ENCODE peak calls at places on chromosomes 12 and 14, in six cellular contexts. L, X, M, Z, U and J are unnamed samples.

GRCh38 chr12:89863332-89863938 is 154.8 kb upstream of the ATP2B1 start:
- DNase-seq in L (no peak), X (no peak), M (no peak), Z (no peak), U (no peak), J (no peak)

GRCh38 chr12:64172143-64172970 is 49.7 kb downstream of the KICS2 start:
- DNase-seq in L (no peak), X (no peak), M (no peak), Z (no peak), U (no peak), J (no peak)

GRCh38 chr12:53560386-53560785 is 53.1 kb upstream of the NPFF start:
- DNase-seq in L (no peak), X (no peak), M (peak), Z (no peak), U (no peak), J (no peak)

GRCh38 chr14:57889245-57889644 is 23.4 kb upstream of the SLC35F4 start:
- DNase-seq in L (peak), X (peak), M (peak), Z (peak), U (peak), J (no peak)

GRCh38 chr12:57845478-57846284 is 848 bp downstream of the CTDSP2 start:
- DNase-seq in L (peak), X (peak), M (peak), Z (peak), U (peak), J (no peak)

GRCh38 chr12:4214912-4215861 is 58.4 kb upstream of the CCND2 start:
- DNase-seq in L (no peak), X (peak), M (peak), Z (peak), U (peak), J (no peak)

GRCh38 chr12:90842477-90842876 is 112.5 kb downstream of the CCER1 start:
- DNase-seq in L (no peak), X (no peak), M (no peak), Z (no peak), U (no peak), J (peak)

GRCh38 chr14:37081220-37081619 is 91.2 kb downstream of the SLC25A21 start:
- DNase-seq in L (no peak), X (no peak), M (no peak), Z (no peak), U (no peak), J (no peak)

GRCh38 chr12:59084758-59085383 is 164.6 kb upstream of the LRIG3 start:
- DNase-seq in L (peak), X (no peak), M (no peak), Z (no peak), U (no peak), J (no peak)

GRCh38 chr14:33342299-33342974 is 403.8 kb downstream of the NPAS3 start:
- DNase-seq in L (no peak), X (no peak), M (no peak), Z (no peak), U (no peak), J (no peak)

GRCh38 chr12:17609152-17609551 is 480.8 kb downstream of the RERGL start:
- DNase-seq in L (no peak), X (no peak), M (no peak), Z (no peak), U (no peak), J (no peak)

GRCh38 chr14:102035914-102036313 is 50.9 kb downstream of the HSP90AA1 start:
- DNase-seq in L (no peak), X (no peak), M (no peak), Z (no peak), U (no peak), J (no peak)

GRCh38 chr12:10186299-10186698 is 7.5 kb downstream of the TMEM52B start:
- DNase-seq in L (no peak), X (peak), M (no peak), Z (peak), U (peak), J (no peak)

GRCh38 chr12:105672576-105672975 is 342.1 kb downstream of the C12orf75 start:
- DNase-seq in L (peak), X (peak), M (peak), Z (peak), U (peak), J (no peak)

GRCh38 chr12:51846911-51847829 is 1.3 kb downstream of the FIGNL2 start:
- DNase-seq in L (peak), X (peak), M (no peak), Z (no peak), U (peak), J (peak)

GRCh38 chr12:65277994-65278575 is 398 bp upstream of the MSRB3 start:
- DNase-seq in L (no peak), X (no peak), M (no peak), Z (no peak), U (no peak), J (no peak)

GRCh38 chr12:82758743-82759142 is 72.0 kb downstream of the TMTC2 start:
- DNase-seq in L (no peak), X (no peak), M (no peak), Z (no peak), U (no peak), J (no peak)

GRCh38 chr12:119179335-119180021 is 747 bp downstream of the HSPB8 start:
- DNase-seq in L (peak), X (peak), M (peak), Z (no peak), U (no peak), J (no peak)

GRCh38 chr14:31346097-31346496 is 74.3 kb downstream of the HEATR5A start:
- DNase-seq in L (no peak), X (no peak), M (no peak), Z (no peak), U (no peak), J (no peak)

GRCh38 chr14:87916103-87916885 is 76.7 kb downstream of the GALC start:
- DNase-seq in L (no peak), X (no peak), M (no peak), Z (no peak), U (no peak), J (no peak)

GRCh38 chr12:130484221-130484620 is 146.5 kb downstream of the PIWIL1 start:
- DNase-seq in L (no peak), X (no peak), M (no peak), Z (no peak), U (no peak), J (no peak)

GRCh38 chr12:40515041-40515825 is 177.0 kb upstream of the CNTN1 start:
- DNase-seq in L (no peak), X (no peak), M (peak), Z (no peak), U (no peak), J (no peak)

DNA sequence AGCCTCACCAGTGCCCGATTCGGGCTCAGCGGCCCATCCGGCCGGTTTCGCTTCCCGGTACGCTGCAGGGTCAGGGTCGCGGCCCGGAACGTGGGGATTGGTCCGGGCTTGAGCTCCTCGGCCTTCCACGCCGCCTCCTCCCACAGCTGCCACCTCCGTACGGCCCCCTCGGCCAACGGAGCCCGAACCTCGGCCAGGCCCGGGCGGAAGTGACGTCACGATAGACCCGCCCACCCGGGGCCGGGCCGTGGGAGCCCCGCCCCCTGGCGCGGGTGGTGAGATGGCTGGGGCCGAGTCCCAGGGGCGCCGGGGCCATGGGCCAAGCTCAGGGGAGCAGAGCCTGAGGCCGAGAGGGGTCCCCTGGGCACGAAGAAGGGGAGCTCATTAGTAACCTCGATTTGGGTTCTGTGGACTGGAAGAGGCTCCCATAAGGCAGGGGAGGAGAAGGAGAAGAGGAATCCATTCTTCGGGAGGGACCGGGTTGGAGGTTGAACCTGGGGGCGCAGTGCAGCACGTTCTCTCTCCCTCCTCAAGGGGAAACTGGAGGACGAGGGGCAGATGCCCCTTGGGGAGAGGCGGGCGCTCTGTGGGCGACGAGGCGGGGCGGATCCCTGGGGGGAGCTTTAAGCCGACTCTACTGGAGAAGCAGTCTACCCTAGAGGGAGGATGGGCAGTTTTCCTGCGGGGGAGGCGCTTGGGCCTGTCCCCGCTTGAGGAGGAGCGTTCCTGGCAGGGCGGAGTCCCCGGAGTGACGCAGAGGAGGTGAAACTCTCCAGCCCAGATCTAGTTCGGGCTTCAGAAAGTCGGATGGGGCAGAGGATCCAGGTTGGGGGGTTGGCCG is at the start of gene MLF2:
- DNase-seq in L (peak), X (peak), M (peak), Z (peak), U (peak), J (peak)
- TF ChIP-seq CTCF in L (peak), X (peak), M (no peak), Z (no peak), U (no peak), J (peak)

GRCh38 chr12:128823916-128824839 is at the start of gene SLC15A4:
- DNase-seq in L (peak), X (peak), M (peak), Z (peak), U (peak), J (peak)
- TF ChIP-seq CTCF in L (no peak), X (no peak), M (peak), Z (peak), U (peak), J (no peak)

DNA sequence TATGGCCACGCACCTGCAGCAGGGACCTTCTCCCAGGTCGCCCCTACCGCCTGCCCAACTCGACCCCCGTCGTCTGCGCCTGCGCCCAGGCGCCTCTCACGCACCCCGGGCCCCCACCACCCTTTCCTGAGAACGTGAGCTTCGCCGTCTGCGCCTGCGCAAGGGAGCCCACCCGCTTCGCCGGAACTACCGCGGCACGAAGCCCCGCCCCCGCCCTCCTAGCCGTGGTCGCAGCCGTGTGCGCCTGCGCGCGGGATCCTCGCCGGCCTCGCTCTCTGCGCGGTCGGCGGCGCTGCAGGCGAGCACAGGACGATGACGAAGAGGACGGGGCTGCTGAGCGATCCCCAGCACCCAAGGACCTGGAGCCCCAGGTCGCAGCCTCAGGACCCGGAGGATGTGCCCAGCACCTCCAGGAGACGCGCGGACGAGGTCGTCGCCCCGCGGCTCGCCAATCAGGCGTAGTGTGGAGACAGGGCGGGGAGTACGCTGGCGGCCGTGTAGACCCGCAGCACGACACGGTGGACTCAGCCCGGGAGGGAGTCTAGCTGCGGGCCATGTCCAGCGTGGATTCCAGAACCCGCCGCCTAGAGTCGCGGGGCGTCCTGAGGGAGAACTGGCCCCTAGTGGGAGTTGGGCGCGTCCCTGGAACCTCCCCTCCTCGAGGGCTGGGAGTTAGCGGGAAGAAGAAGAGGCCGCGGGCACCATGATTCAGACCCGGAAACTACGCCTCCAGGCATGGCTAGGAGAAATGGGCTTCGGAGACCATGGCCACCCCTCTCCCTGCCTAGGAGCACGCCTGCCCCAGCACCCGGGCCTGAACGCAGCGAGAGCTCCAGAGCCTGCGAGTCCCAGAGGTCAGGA is 1120.8 kb upstream of the TMEM132C start:
- DNase-seq in L (peak), X (peak), M (peak), Z (no peak), U (peak), J (peak)
- TF ChIP-seq CTCF in L (no peak), X (no peak), M (no peak), Z (no peak), U (peak), J (no peak)

GRCh38 chr12:50617657-50618056 is 112.9 kb downstream of the DIP2B start:
- DNase-seq in L (no peak), X (no peak), M (no peak), Z (no peak), U (no peak), J (no peak)

GRCh38 chr12:50620975-50621360 is 116.2 kb downstream of the DIP2B start:
- DNase-seq in L (no peak), X (no peak), M (no peak), Z (no peak), U (no peak), J (no peak)

GRCh38 chr12:50620050-50620974 is 115.5 kb downstream of the DIP2B start:
- DNase-seq in L (no peak), X (no peak), M (peak), Z (no peak), U (no peak), J (no peak)

GRCh38 chr12:50618864-50619609 is 114.3 kb downstream of the DIP2B start:
- DNase-seq in L (no peak), X (no peak), M (peak), Z (no peak), U (no peak), J (no peak)

GRCh38 chr12:50619610-50619958 is 114.8 kb downstream of the DIP2B start:
- DNase-seq in L (no peak), X (no peak), M (no peak), Z (no peak), U (no peak), J (no peak)
- TF ChIP-seq CTCF in L (no peak), X (no peak), M (no peak), Z (no peak), U (no peak), J (no peak)

GRCh38 chr12:44526655-44527199 is 349.4 kb downstream of the NELL2 start:
- DNase-seq in L (no peak), X (no peak), M (no peak), Z (no peak), U (no peak), J (no peak)
- TF ChIP-seq CTCF in L (no peak), X (no peak), M (no peak), Z (no peak), U (no peak), J (no peak)

DNA sequence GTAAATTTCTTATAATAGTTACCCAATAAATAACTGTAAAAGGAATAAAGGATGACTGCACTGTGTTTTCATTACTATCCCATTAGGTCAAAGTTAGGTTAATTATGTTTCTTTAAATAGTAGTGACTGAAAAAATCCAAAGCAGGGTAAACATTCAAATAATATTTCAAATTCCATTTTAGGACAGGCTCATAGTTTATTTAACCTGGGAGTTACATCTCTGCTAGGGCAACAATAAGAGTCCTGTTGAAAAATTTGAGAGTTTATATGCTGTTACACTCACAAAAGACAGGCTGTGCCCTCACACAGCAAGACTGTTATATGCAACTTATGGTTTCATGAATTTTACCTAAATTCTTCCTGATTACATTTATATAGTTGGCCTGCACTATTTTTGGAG is 8.0 kb downstream of the ERP27 start:
- DNase-seq in L (no peak), X (no peak), M (peak), Z (no peak), U (no peak), J (no peak)
- TF ChIP-seq CTCF in L (no peak), X (no peak), M (peak), Z (peak), U (no peak), J (no peak)